ENCODE peak calls at places on chromosomes 13 and 19, in ten cellular contexts. One of them, this sample, is unnamed.

GRCh38 chr13:111204438-111205177 is 89.5 kb downstream of the ARHGEF7 start:
- DNase-seq in effector CD4-positive, alpha-beta T cell: no peak
- DNase-seq in NCI-H345: no peak
- DNase-seq in central memory CD8-positive, alpha-beta T cell: no peak
- DNase-seq in dorsolateral prefrontal cortex: no peak
- DNase-seq in choroid plexus epithelial cell: peak; percentile 86
- DNase-seq in heart left ventricle: no peak
- DNase-seq in substantia nigra: no peak
- DNase-seq in CD4-positive, alpha-beta T cell: no peak
- DNase-seq in activated T-cell treated with anti-CD3 and anti-CD28 coated beads for 1 hour: no peak
- DNase-seq in this sample: no peak

GRCh38 chr19:39917561-39918182 is 16.8 kb downstream of the FCGBP start:
- DNase-seq in effector CD4-positive, alpha-beta T cell: no peak
- DNase-seq in NCI-H345: no peak
- DNase-seq in central memory CD8-positive, alpha-beta T cell: no peak
- DNase-seq in dorsolateral prefrontal cortex: no peak
- DNase-seq in choroid plexus epithelial cell: no peak
- DNase-seq in heart left ventricle: no peak
- DNase-seq in substantia nigra: no peak
- DNase-seq in CD4-positive, alpha-beta T cell: no peak
- DNase-seq in activated T-cell treated with anti-CD3 and anti-CD28 coated beads for 1 hour: no peak
- DNase-seq in this sample: no peak

GRCh38 chr19:29528350-29528945 is 2.7 kb downstream of the VSTM2B start:
- DNase-seq in effector CD4-positive, alpha-beta T cell: peak; percentile 9
- DNase-seq in NCI-H345: no peak
- DNase-seq in central memory CD8-positive, alpha-beta T cell: no peak
- DNase-seq in dorsolateral prefrontal cortex: peak; percentile 82
- DNase-seq in choroid plexus epithelial cell: peak; percentile 75
- DNase-seq in heart left ventricle: peak; percentile 51
- DNase-seq in substantia nigra: peak; percentile 28
- DNase-seq in CD4-positive, alpha-beta T cell: peak; percentile 16
- DNase-seq in activated T-cell treated with anti-CD3 and anti-CD28 coated beads for 1 hour: peak; percentile 27
- DNase-seq in this sample: peak; percentile 91

GRCh38 chr19:18700501-18701249 is 17.2 kb downstream of the CRTC1 start:
- DNase-seq in effector CD4-positive, alpha-beta T cell: peak; percentile 64
- DNase-seq in NCI-H345: no peak
- DNase-seq in central memory CD8-positive, alpha-beta T cell: peak; percentile 54
- DNase-seq in dorsolateral prefrontal cortex: no peak
- DNase-seq in choroid plexus epithelial cell: peak; percentile 54
- DNase-seq in heart left ventricle: peak; percentile 83
- DNase-seq in substantia nigra: no peak
- DNase-seq in CD4-positive, alpha-beta T cell: peak; percentile 59
- DNase-seq in activated T-cell treated with anti-CD3 and anti-CD28 coated beads for 1 hour: peak; percentile 59
- DNase-seq in this sample: peak; percentile 65

GRCh38 chr19:1651548-1652394 is 644 bp downstream of the TCF3 start:
- DNase-seq in effector CD4-positive, alpha-beta T cell: peak; percentile 32
- DNase-seq in NCI-H345: peak; percentile 49
- DNase-seq in central memory CD8-positive, alpha-beta T cell: no peak
- DNase-seq in dorsolateral prefrontal cortex: no peak
- DNase-seq in choroid plexus epithelial cell: peak; percentile 39
- DNase-seq in heart left ventricle: peak; percentile 50
- DNase-seq in substantia nigra: no peak
- DNase-seq in CD4-positive, alpha-beta T cell: peak; percentile 25
- DNase-seq in activated T-cell treated with anti-CD3 and anti-CD28 coated beads for 1 hour: peak; percentile 35
- DNase-seq in this sample: peak; percentile 65

GRCh38 chr13:46146898-46147297 is 35.1 kb downstream of the LCP1 start:
- DNase-seq in effector CD4-positive, alpha-beta T cell: no peak
- DNase-seq in NCI-H345: peak; percentile 11
- DNase-seq in central memory CD8-positive, alpha-beta T cell: no peak
- DNase-seq in dorsolateral prefrontal cortex: no peak
- DNase-seq in choroid plexus epithelial cell: peak; percentile 53
- DNase-seq in heart left ventricle: no peak
- DNase-seq in substantia nigra: peak; percentile 10
- DNase-seq in CD4-positive, alpha-beta T cell: no peak
- DNase-seq in activated T-cell treated with anti-CD3 and anti-CD28 coated beads for 1 hour: no peak
- DNase-seq in this sample: no peak

GRCh38 chr19:18114483-18114882 is 16.9 kb downstream of the MAST3 start:
- DNase-seq in effector CD4-positive, alpha-beta T cell: no peak
- DNase-seq in NCI-H345: no peak
- DNase-seq in central memory CD8-positive, alpha-beta T cell: no peak
- DNase-seq in dorsolateral prefrontal cortex: no peak
- DNase-seq in choroid plexus epithelial cell: no peak
- DNase-seq in heart left ventricle: no peak
- DNase-seq in substantia nigra: no peak
- DNase-seq in CD4-positive, alpha-beta T cell: no peak
- DNase-seq in activated T-cell treated with anti-CD3 and anti-CD28 coated beads for 1 hour: no peak
- DNase-seq in this sample: no peak

GRCh38 chr13:110372676-110373075 is 65.6 kb downstream of the COL4A2 start:
- DNase-seq in effector CD4-positive, alpha-beta T cell: no peak
- DNase-seq in NCI-H345: no peak
- DNase-seq in central memory CD8-positive, alpha-beta T cell: no peak
- DNase-seq in dorsolateral prefrontal cortex: no peak
- DNase-seq in choroid plexus epithelial cell: no peak
- DNase-seq in heart left ventricle: no peak
- DNase-seq in substantia nigra: no peak
- DNase-seq in CD4-positive, alpha-beta T cell: no peak
- DNase-seq in activated T-cell treated with anti-CD3 and anti-CD28 coated beads for 1 hour: no peak
- DNase-seq in this sample: no peak

GRCh38 chr19:8451885-8452284 is 7.1 kb downstream of the HNRNPM start:
- DNase-seq in effector CD4-positive, alpha-beta T cell: no peak
- DNase-seq in NCI-H345: no peak
- DNase-seq in central memory CD8-positive, alpha-beta T cell: no peak
- DNase-seq in dorsolateral prefrontal cortex: no peak
- DNase-seq in choroid plexus epithelial cell: peak; percentile 51
- DNase-seq in heart left ventricle: no peak
- DNase-seq in substantia nigra: no peak
- DNase-seq in CD4-positive, alpha-beta T cell: no peak
- DNase-seq in activated T-cell treated with anti-CD3 and anti-CD28 coated beads for 1 hour: no peak
- DNase-seq in this sample: no peak

GRCh38 chr19:336067-336614 is 8.5 kb downstream of the MIER2 start:
- DNase-seq in effector CD4-positive, alpha-beta T cell: no peak
- DNase-seq in NCI-H345: no peak
- DNase-seq in central memory CD8-positive, alpha-beta T cell: no peak
- DNase-seq in dorsolateral prefrontal cortex: no peak
- DNase-seq in choroid plexus epithelial cell: peak; percentile 38
- DNase-seq in heart left ventricle: no peak
- DNase-seq in substantia nigra: no peak
- DNase-seq in CD4-positive, alpha-beta T cell: no peak
- DNase-seq in activated T-cell treated with anti-CD3 and anti-CD28 coated beads for 1 hour: no peak
- DNase-seq in this sample: no peak

GRCh38 chr19:55156202-55157063 is 1.1 kb downstream of the TNNI3 start:
- DNase-seq in effector CD4-positive, alpha-beta T cell: no peak
- DNase-seq in NCI-H345: peak; percentile 85
- DNase-seq in central memory CD8-positive, alpha-beta T cell: no peak
- DNase-seq in dorsolateral prefrontal cortex: no peak
- DNase-seq in choroid plexus epithelial cell: peak; percentile 41
- DNase-seq in heart left ventricle: peak; percentile 73
- DNase-seq in substantia nigra: no peak
- DNase-seq in CD4-positive, alpha-beta T cell: no peak
- DNase-seq in activated T-cell treated with anti-CD3 and anti-CD28 coated beads for 1 hour: peak; percentile 31
- DNase-seq in this sample: peak; percentile 35

GRCh38 chr19:628168-628567 is 5.2 kb downstream of the POLRMT start:
- DNase-seq in effector CD4-positive, alpha-beta T cell: no peak
- DNase-seq in NCI-H345: no peak
- DNase-seq in central memory CD8-positive, alpha-beta T cell: no peak
- DNase-seq in dorsolateral prefrontal cortex: no peak
- DNase-seq in choroid plexus epithelial cell: no peak
- DNase-seq in heart left ventricle: no peak
- DNase-seq in substantia nigra: no peak
- DNase-seq in CD4-positive, alpha-beta T cell: no peak
- DNase-seq in activated T-cell treated with anti-CD3 and anti-CD28 coated beads for 1 hour: no peak
- DNase-seq in this sample: no peak

GRCh38 chr13:111623743-111624505 is 303.5 kb downstream of the TEX29 start:
- DNase-seq in effector CD4-positive, alpha-beta T cell: no peak
- DNase-seq in NCI-H345: no peak
- DNase-seq in central memory CD8-positive, alpha-beta T cell: no peak
- DNase-seq in dorsolateral prefrontal cortex: no peak
- DNase-seq in choroid plexus epithelial cell: no peak
- DNase-seq in heart left ventricle: no peak
- DNase-seq in substantia nigra: no peak
- DNase-seq in CD4-positive, alpha-beta T cell: no peak
- DNase-seq in activated T-cell treated with anti-CD3 and anti-CD28 coated beads for 1 hour: no peak
- DNase-seq in this sample: no peak

GRCh38 chr13:83121904-83122303 is 760.4 kb downstream of the SLITRK1 start:
- DNase-seq in effector CD4-positive, alpha-beta T cell: no peak
- DNase-seq in NCI-H345: peak; percentile 3
- DNase-seq in central memory CD8-positive, alpha-beta T cell: no peak
- DNase-seq in dorsolateral prefrontal cortex: no peak
- DNase-seq in choroid plexus epithelial cell: no peak
- DNase-seq in heart left ventricle: no peak
- DNase-seq in substantia nigra: no peak
- DNase-seq in CD4-positive, alpha-beta T cell: no peak
- DNase-seq in activated T-cell treated with anti-CD3 and anti-CD28 coated beads for 1 hour: no peak
- DNase-seq in this sample: no peak

GRCh38 chr13:98842858-98843481 is 90.5 kb upstream of the SLC15A1 start:
- DNase-seq in effector CD4-positive, alpha-beta T cell: peak; percentile 45
- DNase-seq in NCI-H345: peak; percentile 81
- DNase-seq in central memory CD8-positive, alpha-beta T cell: peak; percentile 32
- DNase-seq in dorsolateral prefrontal cortex: peak; percentile 69
- DNase-seq in choroid plexus epithelial cell: peak; percentile 90
- DNase-seq in heart left ventricle: peak; percentile 68
- DNase-seq in substantia nigra: peak; percentile 12
- DNase-seq in CD4-positive, alpha-beta T cell: peak; percentile 22
- DNase-seq in activated T-cell treated with anti-CD3 and anti-CD28 coated beads for 1 hour: peak; percentile 47
- DNase-seq in this sample: peak; percentile 38